ENCODE peak calls at places on chromosomes 1 and 21, in nine cellular contexts. G, M, J, O, K, H, S, C and W are unnamed samples.

GRCh38 chr1:203048555-203049051 is 22.3 kb downstream of the PPFIA4 start:
- DNase-seq in G (no peak), M (peak; percentile 80), J (no peak), O (no peak), K (peak; percentile 80), H (no peak), S (peak; percentile 29), C (no peak), W (peak; percentile 82)

GRCh38 chr1:33273402-33273801 is 17.1 kb downstream of the ZNF362 start:
- DNase-seq in G (no peak), M (no peak), J (peak; percentile 12), O (no peak), K (no peak), H (no peak), S (no peak), C (no peak), W (no peak)

GRCh38 chr1:62315387-62315786 is 3.8 kb downstream of the KANK4 start:
- DNase-seq in G (no peak), M (no peak), J (no peak), O (no peak), K (no peak), H (no peak), S (no peak), C (no peak), W (no peak)

GRCh38 chr1:44326066-44326701 is 28.9 kb downstream of the ERI3 start:
- DNase-seq in G (no peak), M (no peak), J (no peak), O (no peak), K (no peak), H (no peak), S (no peak), C (no peak), W (no peak)

GRCh38 chr1:181737056-181737455 is 253.7 kb downstream of the CACNA1E start:
- DNase-seq in G (no peak), M (peak; percentile 27), J (no peak), O (no peak), K (no peak), H (no peak), S (no peak), C (no peak), W (no peak)

GRCh38 chr1:9629445-9630201 is 21.9 kb upstream of the PIK3CD start:
- DNase-seq in G (no peak), M (no peak), J (peak; percentile 71), O (no peak), K (no peak), H (no peak), S (no peak), C (peak; percentile 85), W (no peak)

GRCh38 chr1:226664413-226665101 is 74.5 kb downstream of the ITPKB start:
- DNase-seq in G (no peak), M (no peak), J (no peak), O (no peak), K (no peak), H (no peak), S (no peak), C (no peak), W (no peak)

GRCh38 chr1:26582053-26582835 is 52.7 kb downstream of the RPS6KA1 start:
- DNase-seq in G (no peak), M (no peak), J (no peak), O (no peak), K (no peak), H (no peak), S (no peak), C (peak; percentile 55), W (no peak)

GRCh38 chr1:22143065-22143514 is at the start of gene WNT4:
- DNase-seq in G (peak; percentile 40), M (peak; percentile 72), J (no peak), O (no peak), K (peak; percentile 80), H (no peak), S (no peak), C (no peak), W (peak; percentile 62)

GRCh38 chr21:46211786-46212720 is 16.5 kb downstream of the LSS start:
- DNase-seq in G (no peak), M (no peak), J (no peak), O (no peak), K (no peak), H (no peak), S (no peak), C (no peak), W (no peak)

GRCh38 chr1:232922475-232922874 is 27.9 kb upstream of the NTPCR start:
- DNase-seq in G (no peak), M (no peak), J (no peak), O (no peak), K (no peak), H (no peak), S (no peak), C (no peak), W (no peak)

GRCh38 chr21:37829043-37829442 is 87.2 kb downstream of the KCNJ6 start:
- DNase-seq in G (no peak), M (no peak), J (no peak), O (no peak), K (no peak), H (no peak), S (no peak), C (no peak), W (no peak)